ENCODE peak calls at places on chromosomes 11 and 22, in eight cellular contexts. K is activated naive CD4-positive, alpha-beta T cell treated with anti-CD3 and anti-CD28 coated beads, Interleukin-2, amount 50 U/mL, for 16 hours; D is iris pigment epithelial cell; P is coronary artery; G is stimulated activated CD4-positive, alpha-beta T cell treated with anti-CD3 and anti-CD28 coated beads, Interleukin-15, amount 100 ng/mL, for 1 hour; J is natural killer cell; O is mammary epithelial cell; E is T-helper 1 cell. F is an unnamed sample.

GRCh38 chr11:134557571-134558257 is 145.7 kb upstream of the B3GAT1 start:
- DNase-seq in K (no peak), D (no peak), P (peak), G (no peak), J (no peak), O (no peak), E (no peak), F (no peak)

GRCh38 chr11:86183694-86184093 is 60.9 kb upstream of the EED start:
- DNase-seq in K (no peak), D (peak), P (no peak), G (peak), J (no peak), O (peak), E (no peak), F (peak)

GRCh38 chr11:130749216-130749615 is 167.1 kb downstream of the SNX19 start:
- DNase-seq in K (no peak), D (no peak), P (no peak), G (no peak), J (no peak), O (no peak), E (no peak), F (no peak)

GRCh38 chr11:122157540-122158173 is 41.6 kb upstream of the BLID start:
- DNase-seq in K (no peak), D (no peak), P (no peak), G (no peak), J (no peak), O (no peak), E (no peak), F (no peak)

GRCh38 chr22:44191036-44191454 is 10.3 kb downstream of the PARVG start:
- DNase-seq in K (peak), D (no peak), P (no peak), G (no peak), J (no peak), O (peak), E (no peak), F (peak)

GRCh38 chr11:69040581-69041260 is 8.0 kb upstream of the TPCN2 start:
- DNase-seq in K (no peak), D (peak), P (no peak), G (no peak), J (no peak), O (no peak), E (no peak), F (peak)

GRCh38 chr11:23124249-23124648 is 264.0 kb upstream of the CCDC179 start:
- DNase-seq in K (no peak), D (peak), P (no peak), G (no peak), J (no peak), O (no peak), E (no peak), F (no peak)

GRCh38 chr11:78417175-78417887 is at the start of gene GAB2:
- DNase-seq in K (peak), D (no peak), P (peak), G (no peak), J (no peak), O (no peak), E (peak), F (no peak)

GRCh38 chr11:3202759-3203158 is 15.9 kb downstream of the MRGPRG start:
- DNase-seq in K (peak), D (no peak), P (no peak), G (no peak), J (no peak), O (no peak), E (no peak), F (no peak)

GRCh38 chr11:67051945-67052488 is 4.6 kb upstream of the RHOD start:
- DNase-seq in K (no peak), D (no peak), P (no peak), G (no peak), J (no peak), O (no peak), E (no peak), F (no peak)